ENCODE peak calls at places on chromosomes 2 and 18, in six cellular contexts. R, G, X, K, H and D are unnamed samples. For H3K4me1 and H3K9me3, the result is how much of the 10 kb centered on the place peaks cover.

GRCh38 chr2:58540680-58541079 is 299.6 kb upstream of the FANCL start:
- DNase-seq in H (no peak), K (no peak), X (no peak), G (no peak), R (no peak), D (no peak)

GRCh38 chr2:236659758-236660150 is 90.1 kb downstream of the ACKR3 start:
- DNase-seq in H (peak), R (no peak), G (no peak), X (peak), K (no peak), D (no peak)

GRCh38 chr2:226742346-226742745 is 57.3 kb downstream of the IRS1 start:
- DNase-seq in H (no peak), R (no peak), G (no peak), X (peak), K (no peak), D (no peak)

GRCh38 chr2:113103958-113104627 is 23.3 kb upstream of the IL1RN start:
- DNase-seq in G (no peak), X (no peak), H (no peak), K (no peak), R (no peak), D (no peak)

GRCh38 chr18:63936156-63936931 is 12.8 kb upstream of the HMSD start:
- DNase-seq in X (peak), K (peak), G (peak), R (peak), H (peak), D (peak)

GRCh38 chr2:157572725-157573124 is 55.9 kb downstream of the ACVR1C start:
- DNase-seq in K (no peak), H (peak), R (no peak), G (no peak), X (no peak), D (no peak)

GRCh38 chr18:23094411-23095165 is 40.7 kb upstream of the CABLES1 start:
- DNase-seq in G (no peak), R (no peak), K (no peak), X (no peak), H (no peak), D (no peak)

GRCh38 chr2:209642146-209642815 is 129.4 kb upstream of the UNC80 start:
- DNase-seq in K (no peak), R (no peak), X (no peak), H (no peak), G (no peak), D (no peak)

GRCh38 chr18:48877941-48878340 is 72.8 kb downstream of the SMAD7 start:
- DNase-seq in K (no peak), H (no peak), G (no peak), X (no peak), R (no peak), D (peak)

GRCh38 chr2:157443795-157444642 is at the start of gene CYTIP:
- DNase-seq in K (peak), R (no peak), X (no peak), G (peak), H (no peak), D (peak)

GRCh38 chr2:134277223-134277622 is 23.4 kb downstream of the MGAT5 start:
- DNase-seq in X (no peak), K (no peak), H (no peak), G (no peak), R (no peak), D (no peak)

GRCh38 chr2:177753682-177754475 is 318.7 kb downstream of the PDE11A start:
- DNase-seq in H (peak), G (no peak), R (no peak), X (peak), K (no peak), D (peak)

GRCh38 chr2:161315380-161315779 is 7.2 kb downstream of the PSMD14 start:
- DNase-seq in K (no peak), X (no peak), R (no peak), G (no peak), H (no peak), D (no peak)

GRCh38 chr2:72636210-72636609 is 189.6 kb downstream of the EXOC6B start:
- DNase-seq in K (no peak), X (no peak), H (no peak), G (no peak), R (no peak), D (no peak)

GRCh38 chr2:62201307-62201706 is 5.4 kb downstream of the B3GNT2 start:
- DNase-seq in H (no peak), X (no peak), R (no peak), G (no peak), K (no peak), D (no peak)

GRCh38 chr2:62202019-62202722 is 6.3 kb downstream of the B3GNT2 start:
- DNase-seq in K (no peak), R (no peak), G (no peak), X (no peak), H (no peak), D (no peak)

GRCh38 chr2:62203459-62203858 is 7.5 kb downstream of the B3GNT2 start:
- DNase-seq in R (no peak), G (no peak), H (no peak), K (no peak), X (no peak), D (no peak)

GRCh38 chr2:62200868-62201267 is 5.0 kb downstream of the B3GNT2 start:
- DNase-seq in X (no peak), H (no peak), G (no peak), R (no peak), K (no peak), D (no peak)

GRCh38 chr2:62202729-62203128 is 6.8 kb downstream of the B3GNT2 start:
- DNase-seq in K (no peak), X (no peak), G (no peak), H (no peak), R (no peak), D (no peak)
- H3K4me1 ChIP-seq in K (half or more), X (under half), G (half or more), H (under half), R (under half), D (under half)

GRCh38 chr18:44035554-44035953 is 645.1 kb upstream of the SETBP1 start:
- DNase-seq in K (no peak), X (no peak), H (no peak), R (no peak), G (no peak), D (no peak)

GRCh38 chr18:44033144-44033543 is 647.5 kb upstream of the SETBP1 start:
- DNase-seq in R (no peak), G (no peak), X (no peak), K (no peak), H (no peak), D (no peak)

GRCh38 chr18:44028109-44028508 is 652.6 kb upstream of the SETBP1 start:
- DNase-seq in K (no peak), X (no peak), G (no peak), H (no peak), R (no peak), D (no peak)

GRCh38 chr18:44036500-44036899 is 644.2 kb upstream of the SETBP1 start:
- DNase-seq in R (no peak), X (no peak), H (no peak), K (no peak), G (no peak), D (no peak)

GRCh38 chr18:44031063-44031462 is 649.6 kb upstream of the SETBP1 start:
- DNase-seq in R (no peak), H (no peak), K (no peak), G (no peak), X (no peak), D (no peak)
- H3K9me3 ChIP-seq in R (under half), H (under half), K (under half), G (under half), X (under half), D (under half)

GRCh38 chr2:11104794-11105660 is 50.2 kb upstream of the SLC66A3 start:
- DNase-seq in H (no peak), X (no peak), G (no peak), K (no peak), R (no peak), D (no peak)
- H3K4me3 ChIP-seq in H (no peak), X (no peak), G (no peak), K (no peak), R (no peak), D (no peak)

GRCh38 chr2:16665746-16666452 is at the start of gene CYRIA:
- DNase-seq in G (peak), X (peak), R (no peak), K (peak), H (no peak), D (peak)

GRCh38 chr2:16663121-16663905 is 2.3 kb downstream of the CYRIA start:
- DNase-seq in R (no peak), K (no peak), H (no peak), X (no peak), G (no peak), D (no peak)

GRCh38 chr2:16664809-16665745 is 557 bp downstream of the CYRIA start:
- DNase-seq in H (no peak), G (no peak), X (peak), R (no peak), K (no peak), D (no peak)

GRCh38 chr2:16662440-16662839 is 3.2 kb downstream of the CYRIA start:
- DNase-seq in R (no peak), X (peak), K (no peak), G (no peak), H (peak), D (no peak)

GRCh38 chr2:16664052-16664731 is 1.4 kb downstream of the CYRIA start:
- DNase-seq in K (no peak), H (peak), G (no peak), R (no peak), X (peak), D (peak)
- H3K4me1 ChIP-seq in K (under half), H (under half), G (under half), R (under half), X (under half), D (under half)

GRCh38 chr2:6832556-6832955 is 33.2 kb downstream of the CMPK2 start:
- DNase-seq in R (no peak), H (no peak), G (no peak), K (no peak), X (no peak), D (no peak)

GRCh38 chr2:6832995-6833604 is 32.6 kb downstream of the CMPK2 start:
- DNase-seq in H (no peak), K (no peak), R (no peak), G (no peak), X (no peak), D (no peak)

GRCh38 chr2:6831229-6831628 is 34.5 kb downstream of the CMPK2 start:
- DNase-seq in G (no peak), X (no peak), H (no peak), R (no peak), K (no peak), D (no peak)

DNA sequence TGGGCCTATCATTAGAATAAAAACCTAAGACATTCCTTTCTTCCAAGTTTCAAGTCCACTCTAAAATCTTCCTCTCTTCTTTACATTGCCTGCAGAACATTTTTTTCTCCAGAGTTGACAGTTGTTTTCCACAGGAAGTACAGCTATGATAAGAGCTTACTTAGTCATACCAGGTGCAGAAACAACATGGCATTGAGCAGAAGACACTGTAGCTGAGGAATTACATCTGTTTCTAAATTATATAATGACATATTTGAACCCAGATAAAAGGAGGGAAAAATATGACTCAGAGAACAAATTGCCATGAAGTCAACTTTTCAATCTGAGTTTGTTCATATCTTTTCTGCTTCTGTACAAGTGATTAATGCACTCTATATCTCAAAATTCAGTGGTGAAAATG is 30.2 kb downstream of the CMPK2 start:
- DNase-seq in X (no peak), G (no peak), H (no peak), K (no peak), R (no peak), D (no peak)
- H3K9me3 ChIP-seq in X (under half), G (under half), H (under half), K (under half), R (under half), D (under half)

GRCh38 chr2:195533771-195534642 is 123.0 kb upstream of the SLC39A10 start:
- DNase-seq in R (no peak), X (no peak), G (peak), H (peak), K (peak), D (no peak)

GRCh38 chr2:195538937-195539336 is 118.1 kb upstream of the SLC39A10 start:
- DNase-seq in X (no peak), G (no peak), H (no peak), K (no peak), R (no peak), D (no peak)

GRCh38 chr2:195537811-195538210 is 119.2 kb upstream of the SLC39A10 start:
- DNase-seq in R (no peak), H (no peak), X (no peak), G (no peak), K (no peak), D (no peak)

GRCh38 chr2:195535911-195536522 is 121.0 kb upstream of the SLC39A10 start:
- DNase-seq in H (no peak), G (peak), X (no peak), K (peak), R (no peak), D (no peak)

GRCh38 chr2:195536863-195537262 is 120.2 kb upstream of the SLC39A10 start:
- DNase-seq in K (no peak), R (no peak), H (no peak), X (no peak), G (no peak), D (no peak)
- H3K4me3 ChIP-seq in K (peak), R (no peak), H (no peak), X (no peak), G (no peak), D (no peak)

DNA sequence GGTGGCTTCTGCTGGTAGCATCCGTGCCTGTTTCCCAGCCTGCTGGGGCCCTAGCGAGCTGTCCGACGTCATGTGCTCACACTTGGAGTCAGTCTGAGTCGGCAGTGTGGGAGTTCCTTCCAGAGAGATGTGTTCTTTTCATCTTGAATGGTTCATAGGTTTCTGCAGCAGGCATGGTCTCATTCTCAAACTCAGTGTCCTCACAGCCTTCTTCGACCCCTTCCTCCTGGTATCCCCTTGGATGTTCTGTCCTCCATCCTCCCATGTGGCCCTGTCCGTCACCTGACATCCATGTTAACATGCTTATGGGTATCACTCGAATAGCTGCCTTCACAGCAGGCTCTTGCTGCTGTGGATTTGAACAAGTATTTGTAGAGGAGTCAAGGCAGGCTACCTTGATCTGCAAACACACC is 51.0 kb downstream of the LDLRAD4 start:
- DNase-seq in G (no peak), K (no peak), H (no peak), R (no peak), X (peak), D (no peak)
- H3K4me1 ChIP-seq in G (half or more), K (half or more), H (under half), R (under half), X (under half), D (under half)